ENCODE peak calls at places on chromosome 5, in four cellular contexts. O is CD8-positive, alpha-beta memory T cell; F is neural progenitor cell; T is GM12865. A is an unnamed sample.

GRCh38 chr5:83294246-83294645 is 177.3 kb upstream of the VCAN start:
- DNase-seq in O (no peak), F (no peak), T (no peak), A (no peak)

GRCh38 chr5:80608730-80609129 is 38.6 kb upstream of the ANKRD34B start:
- DNase-seq in O (no peak), F (no peak), T (peak), A (no peak)

GRCh38 chr5:7436521-7436920 is 40.6 kb downstream of the ADCY2 start:
- DNase-seq in O (no peak), F (no peak), T (no peak), A (no peak)

GRCh38 chr5:100644206-100644605 is 109.0 kb downstream of the FAM174A start:
- DNase-seq in O (no peak), F (no peak), T (no peak), A (no peak)

GRCh38 chr5:43145071-43145470 is 24.4 kb downstream of the ZNF131 start:
- DNase-seq in O (no peak), F (peak), T (no peak), A (no peak)

GRCh38 chr5:54311178-54311811 is 922 bp upstream of the ARL15 start:
- DNase-seq in O (no peak), F (no peak), T (peak), A (peak)

GRCh38 chr5:68544656-68545565 is 329.4 kb downstream of the PIK3R1 start:
- DNase-seq in O (no peak), F (no peak), T (no peak), A (no peak)

GRCh38 chr5:69212022-69212421 is 22.6 kb downstream of the CENPH start:
- DNase-seq in O (no peak), F (no peak), T (peak), A (peak)

GRCh38 chr5:179257190-179257741 is 88.0 kb downstream of the ADAMTS2 start:
- DNase-seq in O (no peak), F (no peak), T (no peak), A (no peak)

GRCh38 chr5:12557012-12557411 is 652.8 kb upstream of the CTNND2 start:
- DNase-seq in O (no peak), F (no peak), T (no peak), A (no peak)

GRCh38 chr5:80192507-80193241 is 63.2 kb downstream of the SERINC5 start:
- DNase-seq in O (no peak), F (peak), T (no peak), A (no peak)

GRCh38 chr5:39780341-39780740 is 355.6 kb upstream of the DAB2 start:
- DNase-seq in O (no peak), F (peak), T (no peak), A (no peak)

GRCh38 chr5:87007737-87008136 is 259.9 kb upstream of the RASA1 start:
- DNase-seq in O (no peak), F (no peak), T (no peak), A (no peak)

GRCh38 chr5:176542135-176542595 is 5.0 kb upstream of the RNF44 start:
- DNase-seq in O (peak), F (no peak), T (peak), A (peak)

GRCh38 chr5:172093965-172094364 is 87.5 kb upstream of the FBXW11 start:
- DNase-seq in O (no peak), F (no peak), T (no peak), A (no peak)

GRCh38 chr5:150774145-150774544 is 4.4 kb upstream of the SMIM3 start:
- DNase-seq in O (no peak), F (no peak), T (no peak), A (no peak)

GRCh38 chr5:119353213-119353612 is 2.6 kb upstream of the TNFAIP8 start:
- DNase-seq in O (no peak), F (no peak), T (no peak), A (no peak)

GRCh38 chr5:116437922-116438578 is 136.6 kb downstream of the SEMA6A start:
- DNase-seq in O (no peak), F (peak), T (no peak), A (no peak)

GRCh38 chr5:65861830-65862241 is 64.5 kb upstream of the ERBIN start:
- DNase-seq in O (no peak), F (no peak), T (no peak), A (no peak)

GRCh38 chr5:14296533-14297331 is 153.6 kb downstream of the TRIO start:
- DNase-seq in O (no peak), F (no peak), T (no peak), A (no peak)

GRCh38 chr5:58191451-58191850 is 268.4 kb downstream of the PLK2 start:
- DNase-seq in O (no peak), F (no peak), T (no peak), A (no peak)

GRCh38 chr5:73213566-73213998 is 40.6 kb downstream of the TMEM174 start:
- DNase-seq in O (no peak), F (no peak), T (peak), A (no peak)

GRCh38 chr5:109681763-109682162 is 8.0 kb upstream of the MAN2A1 start:
- DNase-seq in O (no peak), F (no peak), T (no peak), A (no peak)

GRCh38 chr5:75716715-75717081 is 539 bp downstream of the POC5 start:
- DNase-seq in O (no peak), F (peak), T (no peak), A (no peak)

GRCh38 chr5:122153230-122153629 is 23.9 kb downstream of the ZNF474 start:
- DNase-seq in O (no peak), F (no peak), T (no peak), A (no peak)

GRCh38 chr5:126166368-126166767 is 256.8 kb upstream of the GRAMD2B start:
- DNase-seq in O (no peak), F (no peak), T (no peak), A (no peak)

GRCh38 chr5:158819840-158820620 is 279.7 kb downstream of the EBF1 start:
- DNase-seq in O (no peak), F (no peak), T (peak), A (no peak)

GRCh38 chr5:78778538-78778937 is 130.0 kb upstream of the LHFPL2 start:
- DNase-seq in O (no peak), F (no peak), T (no peak), A (no peak)

GRCh38 chr5:141841376-141841775 is 36.8 kb downstream of the PCDH1 start:
- DNase-seq in O (no peak), F (no peak), T (no peak), A (no peak)

GRCh38 chr5:35785601-35786085 is 71.0 kb upstream of the IL7R start:
- DNase-seq in O (no peak), F (no peak), T (no peak), A (no peak)

GRCh38 chr5:68659876-68660275 is 433.9 kb upstream of the SLC30A5 start:
- DNase-seq in O (no peak), F (no peak), T (no peak), A (no peak)

GRCh38 chr5:40784027-40784653 is 14.0 kb downstream of the PRKAA1 start:
- DNase-seq in O (no peak), F (no peak), T (no peak), A (no peak)

GRCh38 chr5:90868799-90869198 is 310.2 kb downstream of the ADGRV1 start:
- DNase-seq in O (no peak), F (no peak), T (no peak), A (no peak)

GRCh38 chr5:32814141-32814540 is 103.0 kb downstream of the NPR3 start:
- DNase-seq in O (no peak), F (no peak), T (no peak), A (no peak)